ENCODE peak calls at places on chromosome 17, in four cellular contexts. A, V, S and E are unnamed samples.

GRCh38 chr17:58960068-58960467 is 146.6 kb downstream of the TRIM37 start:
- DNase-seq in S (peak; percentile 82), A (no peak), V (peak; percentile 43), E (no peak)

GRCh38 chr17:78291944-78292910 is 60.8 kb downstream of the TMEM235 start:
- DNase-seq in V (no peak), A (no peak), S (no peak), E (no peak)

GRCh38 chr17:7862692-7863437 is 5.1 kb downstream of the CYB5D1 start:
- DNase-seq in V (peak; percentile 62), A (no peak), S (peak; percentile 39), E (peak; percentile 82)

GRCh38 chr17:63697341-63698286 is 2.3 kb downstream of the LIMD2 start:
- DNase-seq in S (no peak), V (peak; percentile 53), A (no peak), E (no peak)

GRCh38 chr17:45313927-45314760 is 2.7 kb downstream of the MAP3K14 start:
- DNase-seq in V (no peak), S (no peak), A (no peak), E (no peak)

GRCh38 chr17:81870155-81870977 is 771 bp downstream of the ARHGDIA start:
- DNase-seq in S (peak; percentile 66), A (no peak), V (peak; percentile 64), E (no peak)

GRCh38 chr17:80938556-80938955 is 53.1 kb upstream of the CHMP6 start:
- DNase-seq in A (no peak), V (no peak), S (peak; percentile 23), E (no peak)

GRCh38 chr17:45394913-45395568 is 37.6 kb downstream of the ARHGAP27 start:
- DNase-seq in V (peak; percentile 75), A (peak; percentile 86), S (peak; percentile 84), E (no peak)

GRCh38 chr17:61325382-61326073 is 74.1 kb upstream of the TBX2 start:
- DNase-seq in A (no peak), S (peak; percentile 63), V (no peak), E (no peak)

GRCh38 chr17:39080416-39081179 is 70.8 kb downstream of the PLXDC1 start:
- DNase-seq in S (peak; percentile 56), A (no peak), V (peak; percentile 49), E (no peak)

GRCh38 chr17:64133546-64134215 is 3.7 kb upstream of the ERN1 start:
- DNase-seq in S (peak; percentile 40), A (no peak), V (peak; percentile 62), E (no peak)

GRCh38 chr17:56978441-56979090 is 635 bp downstream of the SCPEP1 start:
- DNase-seq in A (no peak), S (no peak), V (peak; percentile 41), E (no peak)

GRCh38 chr17:78826426-78826825 is 14.2 kb downstream of the USP36 start:
- DNase-seq in V (no peak), S (peak; percentile 37), A (no peak), E (no peak)

GRCh38 chr17:9473716-9474115 is 101.9 kb downstream of the STX8 start:
- DNase-seq in A (no peak), V (peak; percentile 19), S (peak; percentile 94), E (no peak)

GRCh38 chr17:77142689-77143088 is 1.9 kb downstream of the SEC14L1 start:
- DNase-seq in V (no peak), A (no peak), S (no peak), E (no peak)
- H3K4me3 ChIP-seq in V (peak overlapping the region; percentile 86), A (peak overlapping the region; percentile 12), S (no peak overlapping the region), E (no peak overlapping the region)

DNA sequence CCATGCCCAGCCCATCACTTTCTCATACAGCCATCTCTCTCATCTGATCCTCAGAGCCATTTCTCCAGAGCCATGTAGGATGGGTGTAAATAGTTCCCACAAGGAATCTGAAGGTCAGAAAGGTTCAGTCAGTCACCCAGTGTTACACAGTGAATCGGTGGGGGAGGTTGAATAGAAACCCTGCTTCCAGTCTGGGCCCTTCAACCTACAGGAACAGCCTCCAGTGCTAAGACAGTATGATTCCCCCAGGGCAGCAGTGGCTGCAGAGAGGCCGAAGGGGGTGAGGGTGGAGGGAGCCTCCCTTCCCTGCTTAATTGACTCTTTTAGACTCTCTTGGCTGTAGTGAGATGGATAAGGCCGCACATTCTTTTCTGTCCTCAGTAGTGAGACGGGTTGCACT is 3.6 kb downstream of the WNT9B start:
- DNase-seq in A (no peak), V (no peak), S (no peak), E (no peak)
- H3K27me3 ChIP-seq in A (peaks cover 39% of the 10 kb centered on the region), V (peaks cover 23% of the 10 kb centered on the region), S (peaks cover 32% of the 10 kb centered on the region), E (no peaks in the 10 kb centered on the region)

GRCh38 chr17:5439446-5439764 is 450 bp upstream of the C1QBP start:
- DNase-seq in S (no peak), A (no peak), V (no peak), E (no peak)
- TF ChIP-seq CTCF in S (no peak), A (no peak), V (peak; percentile 41), E (no peak)

GRCh38 chr17:49738456-49739163 is 25.3 kb downstream of the FAM117A start:
- DNase-seq in A (no peak), V (peak; percentile 65), S (no peak), E (no peak)
- H3K4me3 ChIP-seq in A (no peak overlapping the region), V (no peak overlapping the region), S (no peak overlapping the region), E (no peak overlapping the region)

GRCh38 chr17:48621410-48622387 is 4.5 kb downstream of the HOXB9 start:
- DNase-seq in S (no peak), A (no peak), V (no peak), E (no peak)
- H3K27me3 ChIP-seq in S (peaks cover 93% of the 10 kb centered on the region), A (peaks cover 100% of the 10 kb centered on the region), V (peaks cover 75% of the 10 kb centered on the region), E (peaks cover 9% of the 10 kb centered on the region)

DNA sequence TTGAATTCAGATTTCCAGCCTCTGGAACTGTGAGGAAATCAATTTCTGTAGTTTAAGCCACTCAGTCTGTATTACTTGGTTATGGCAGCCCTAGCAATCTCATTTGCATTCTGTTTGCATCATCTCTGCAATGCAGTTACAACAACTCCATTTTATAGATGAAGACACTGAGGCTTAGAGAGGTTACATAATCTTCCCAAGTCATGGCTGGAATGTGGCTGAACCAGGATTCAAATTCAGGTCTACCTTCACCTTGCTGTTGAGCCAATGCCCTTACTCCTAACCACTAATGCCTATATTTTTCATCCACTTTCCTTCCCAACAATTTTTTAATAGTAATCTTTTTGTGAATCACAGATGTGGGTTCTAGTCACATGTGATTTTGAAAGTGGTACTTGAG is 469.8 kb upstream of the CCL2 start:
- DNase-seq in S (no peak), A (no peak), V (no peak), E (no peak)
- TF ChIP-seq CTCF in S (no peak), A (no peak), V (no peak), E (no peak)

DNA sequence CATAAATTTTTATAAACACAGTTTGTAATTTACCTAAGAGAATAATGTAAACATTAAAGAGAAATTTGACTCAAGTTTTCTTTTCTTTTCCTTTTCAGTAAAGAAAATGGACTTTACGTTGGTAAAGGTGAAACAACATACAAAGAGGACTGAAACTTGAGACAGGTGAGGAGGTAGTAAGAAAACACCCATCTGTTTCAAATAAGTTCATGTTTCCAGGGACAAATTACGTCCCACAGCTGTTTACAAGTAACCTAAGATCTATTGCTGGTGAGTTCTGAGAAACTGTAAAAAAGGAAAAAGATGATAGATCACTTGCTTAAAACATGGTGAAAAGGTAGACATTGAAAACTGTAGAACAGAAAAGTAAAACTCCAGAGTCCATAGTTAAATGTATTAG is 4.8 kb upstream of the ABCA5 start:
- DNase-seq in V (no peak), A (no peak), S (no peak), E (no peak)
- H3K4me3 ChIP-seq in V (no peak overlapping the region), A (no peak overlapping the region), S (no peak overlapping the region), E (no peak overlapping the region)